ENCODE peak calls at places on chromosomes 16 and 17, in seven cellular contexts. V is hepatocyte; X is mammary epithelial cell; P is transverse colon; F is CD8-positive, alpha-beta T cell; K is tibial nerve; I is GM23248. S is an unnamed sample.

GRCh38 chr17:67054011-67054591 is 9.7 kb downstream of the CACNG1 start:
- DNase-seq in P (no peak), X (no peak), K (no peak), I (no peak), F (no peak), V (no peak), S (no peak)

GRCh38 chr16:75238132-75238852 is 13.1 kb downstream of the BCAR1 start:
- DNase-seq in X (no peak), K (peak; percentile 59), P (peak; percentile 62), I (peak; percentile 98), V (peak; percentile 88), F (no peak), S (peak; percentile 67)

GRCh38 chr16:87678618-87679017 is 76.3 kb downstream of the JPH3 start:
- DNase-seq in V (no peak), F (no peak), X (no peak), K (no peak), I (no peak), P (no peak), S (no peak)

GRCh38 chr17:10875984-10876555 is 38.2 kb upstream of the PIRT start:
- DNase-seq in K (peak; percentile 39), X (peak; percentile 11), F (no peak), V (peak; percentile 69), I (peak; percentile 46), P (peak; percentile 56), S (peak; percentile 62)

GRCh38 chr17:60959011-60959410 is 281.4 kb downstream of the BCAS3 start:
- DNase-seq in F (no peak), X (no peak), P (no peak), K (no peak), I (no peak), V (no peak), S (no peak)

GRCh38 chr16:535446-536405 is 8.2 kb downstream of the CAPN15 start:
- DNase-seq in K (no peak), X (peak; percentile 81), V (peak; percentile 89), P (peak; percentile 89), F (no peak), I (peak; percentile 98), S (no peak)

GRCh38 chr17:57818066-57818465 is 31.8 kb downstream of the MRPS23 start:
- DNase-seq in I (no peak), X (no peak), P (no peak), K (no peak), V (no peak), F (no peak), S (no peak)

GRCh38 chr16:8894736-8895334 is 12.7 kb downstream of the LITAFD start:
- DNase-seq in X (no peak), F (no peak), V (no peak), I (no peak), P (no peak), K (no peak), S (peak; percentile 4)

GRCh38 chr16:75476817-75477216 is 12.3 kb upstream of the TMEM170A start:
- DNase-seq in F (no peak), P (no peak), X (peak; percentile 79), V (no peak), K (no peak), I (no peak), S (no peak)

GRCh38 chr17:28527859-28528258 is 21.7 kb downstream of the FOXN1 start:
- DNase-seq in V (no peak), X (peak; percentile 26), F (no peak), K (no peak), I (no peak), P (peak; percentile 58), S (peak; percentile 40)

GRCh38 chr16:56936491-56936890 is 4.5 kb downstream of the HERPUD1 start:
- DNase-seq in I (peak; percentile 50), F (no peak), V (no peak), P (no peak), K (no peak), X (no peak), S (no peak)

GRCh38 chr16:85611455-85612190 is 1.5 kb upstream of the GSE1 start:
- DNase-seq in F (no peak), X (peak; percentile 64), V (peak; percentile 92), I (peak; percentile 97), K (peak; percentile 67), P (peak; percentile 86), S (peak; percentile 95)

GRCh38 chr17:2954898-2955445 is 108.4 kb downstream of the OR1D5 start:
- DNase-seq in X (peak; percentile 98), P (no peak), F (no peak), V (no peak), I (peak; percentile 95), K (no peak), S (peak; percentile 18)

GRCh38 chr17:27571563-27572129 is 59.3 kb upstream of the LGALS9 start:
- DNase-seq in F (no peak), X (no peak), I (no peak), V (no peak), K (no peak), P (no peak), S (no peak)

GRCh38 chr16:3106205-3106928 is 6.0 kb upstream of the ZNF205 start:
- DNase-seq in X (peak; percentile 84), V (peak; percentile 96), K (peak; percentile 76), P (peak; percentile 95), I (peak; percentile 93), F (peak; percentile 79), S (peak; percentile 97)

GRCh38 chr17:8117980-8118768 is at the start of gene ALOXE3:
- DNase-seq in P (peak; percentile 55), I (peak; percentile 92), K (peak; percentile 35), V (peak; percentile 87), X (peak; percentile 95), F (no peak), S (peak; percentile 55)

GRCh38 chr17:57868007-57868774 is 18.3 kb upstream of the MRPS23 start:
- DNase-seq in V (peak; percentile 79), X (peak; percentile 92), K (peak; percentile 68), I (peak; percentile 92), P (peak; percentile 65), F (no peak), S (peak; percentile 91)

GRCh38 chr16:67278773-67279295 is 498 bp upstream of the PLEKHG4 start:
- DNase-seq in V (no peak), F (peak; percentile 17), K (no peak), X (no peak), P (peak; percentile 40), I (peak; percentile 49), S (peak; percentile 28)

DNA sequence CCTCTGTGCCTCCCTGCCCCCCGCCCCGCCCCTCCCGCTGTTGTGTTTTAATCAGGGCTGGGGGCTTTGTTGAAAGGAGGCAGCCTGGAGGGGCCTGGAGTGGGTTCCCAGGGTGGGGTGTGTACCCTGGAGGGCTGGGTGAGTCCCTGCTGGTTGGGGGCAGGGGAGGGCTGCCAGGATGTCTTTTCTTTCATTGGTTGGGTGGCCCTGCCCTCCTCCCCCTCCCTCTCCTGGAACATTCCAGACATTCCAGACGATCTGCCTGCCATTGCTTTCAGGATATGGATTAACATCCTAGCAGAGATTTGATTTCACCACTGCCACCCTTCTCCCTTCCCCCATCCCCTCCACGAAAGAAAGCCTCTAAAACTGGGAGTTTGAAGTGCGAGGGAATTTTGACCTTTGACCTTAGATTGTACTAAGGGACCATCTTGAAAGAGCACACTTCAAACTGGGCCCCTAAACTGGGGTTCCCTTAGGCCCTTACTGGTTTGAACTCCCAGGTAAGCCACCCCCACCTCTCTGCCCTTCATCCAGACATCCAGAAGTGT is 25.3 kb downstream of the IGF2BP1 start:
- DNase-seq in P (no peak), F (no peak), V (peak; percentile 54), I (no peak), X (no peak), K (no peak), S (peak; percentile 45)
- H3K27ac ChIP-seq in P (no peak overlapping the region), F (no peak overlapping the region), V (peak overlapping the region; percentile 90), I (peak overlapping the region; percentile 49), X (no peak overlapping the region), K (no peak overlapping the region), S (no peak overlapping the region)

GRCh38 chr17:82648761-82649474 is 674 bp upstream of the WDR45B start:
- DNase-seq in P (peak; percentile 62), I (no peak), F (no peak), X (no peak), V (no peak), K (peak; percentile 34), S (peak; percentile 51)
- H3K4me3 ChIP-seq in P (peak overlapping the region; percentile 31), I (no peak overlapping the region), F (peak overlapping the region; percentile 37), X (peak overlapping the region; percentile 48), V (no peak overlapping the region), K (peak overlapping the region; percentile 20), S (no peak overlapping the region)

GRCh38 chr17:9121186-9121820 is 100.0 kb downstream of the NTN1 start:
- DNase-seq in P (no peak), F (no peak), V (no peak), K (no peak), X (no peak), I (no peak), S (no peak)
- H3K27ac ChIP-seq in P (no peak overlapping the region), F (no peak overlapping the region), V (no peak overlapping the region), K (no peak overlapping the region), X (no peak overlapping the region), I (no peak overlapping the region), S (no peak overlapping the region)

GRCh38 chr17:17149520-17150449 is 56.3 kb downstream of the PLD6 start:
- DNase-seq in V (no peak), F (no peak), K (no peak), I (no peak), X (no peak), P (no peak), S (peak; percentile 33)
- H3K4me3 ChIP-seq in V (no peak overlapping the region), F (no peak overlapping the region), K (no peak overlapping the region), I (no peak overlapping the region), X (no peak overlapping the region), P (no peak overlapping the region), S (no peak overlapping the region)

S was measured in body of pancreas.